ENCODE peak calls at places on chromosomes 13 and 19, in four cellular contexts. U is body of pancreas, V is K562, B is left lung. E is an unnamed sample.
A peak's percentile ranks its signal among the peaks of the same experiment; 100 is the strongest.

GRCh38 chr19:45340232-45340898 is at the start of gene KLC3:
- DNase-seq in U (peak; percentile 68), V (peak; percentile 96), B (peak; percentile 84), E (peak; percentile 47)

GRCh38 chr13:98752111-98752941 is at the start of gene SLC15A1:
- DNase-seq in U (peak; percentile 48), V (no peak), B (no peak), E (peak; percentile 35)

GRCh38 chr13:21328201-21328600 is 130.9 kb downstream of the ZDHHC20 start:
- DNase-seq in U (no peak), V (no peak), B (no peak), E (no peak)

GRCh38 chr13:108959254-108959653 is 329.8 kb downstream of the MYO16 start:
- DNase-seq in U (no peak), V (no peak), B (no peak), E (no peak)

GRCh38 chr13:29676941-29677452 is 81.5 kb upstream of the SLC7A1 start:
- DNase-seq in U (peak; percentile 28), V (no peak), B (no peak), E (no peak)

GRCh38 chr13:50629497-50629896 is 214.0 kb downstream of the DLEU7 start:
- DNase-seq in U (no peak), V (no peak), B (no peak), E (no peak)

GRCh38 chr13:49649244-49649962 is 21.1 kb downstream of the ARL11 start:
- DNase-seq in U (no peak), V (peak; percentile 28), B (no peak), E (no peak)

GRCh38 chr13:40496035-40496810 is 170.2 kb downstream of the FOXO1 start:
- DNase-seq in U (no peak), V (no peak), B (no peak), E (no peak)

GRCh38 chr13:26910754-26911465 is 150.3 kb upstream of the GPR12 start:
- DNase-seq in U (no peak), V (no peak), B (no peak), E (peak; percentile 4)
- H3K27ac ChIP-seq in U (no peak overlapping the region), V (no peak overlapping the region), B (no peak overlapping the region), E (no peak overlapping the region)

GRCh38 chr13:27924529-27925141 is 4.8 kb downstream of the PDX1 start:
- DNase-seq in U (no peak), V (no peak), B (no peak), E (no peak)
- H3K27me3 ChIP-seq in U (no peaks in the 10 kb centered on the region), V (peaks cover 62% of the 10 kb centered on the region), B (peaks cover 98% of the 10 kb centered on the region), E (peaks cover 100% of the 10 kb centered on the region)

DNA sequence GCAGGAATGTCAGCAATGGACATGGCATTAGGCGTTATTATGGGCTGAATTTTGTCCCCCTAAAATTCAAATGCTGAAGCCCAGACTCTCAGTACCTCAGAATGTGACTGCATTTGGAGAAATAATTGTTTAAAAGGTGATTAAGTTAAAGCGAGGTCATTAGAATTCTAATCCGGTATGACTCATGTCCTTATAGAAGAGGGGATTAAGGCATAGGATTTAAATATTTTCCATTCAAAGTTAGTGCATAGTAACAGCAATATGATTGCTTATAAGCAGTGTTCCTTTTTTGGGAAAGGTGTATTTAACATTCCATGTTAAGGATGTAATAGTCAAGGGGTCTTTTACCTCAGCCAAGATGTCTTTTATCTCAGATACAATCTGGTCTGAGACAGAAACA is 95.5 kb downstream of the NHLRC3 start:
- DNase-seq in U (no peak), V (no peak), B (no peak), E (no peak)
- TF ChIP-seq CTCF in U (no peak), V (no peak), B (no peak), E (no peak)

GRCh38 chr19:18294467-18294864 is 13.0 kb upstream of the JUND start:
- DNase-seq in U (peak; percentile 64), V (peak; percentile 31), B (peak; percentile 83), E (no peak)
- H3K27ac ChIP-seq in U (no peak overlapping the region), V (no peak overlapping the region), B (no peak overlapping the region), E (peak overlapping the region; percentile 93)

GRCh38 chr19:1525343-1525742 is 1.5 kb downstream of the PLK5 start:
- DNase-seq in U (no peak), V (no peak), B (peak; percentile 80), E (no peak)

GRCh38 chr19:1524972-1525325 is 1.1 kb downstream of the PLK5 start:
- DNase-seq in U (no peak), V (no peak), B (no peak), E (no peak)

GRCh38 chr19:1523412-1524205 is at the start of gene PLK5:
- DNase-seq in U (no peak), V (peak; percentile 73), B (no peak), E (no peak)

GRCh38 chr19:1522838-1523237 is 1.0 kb upstream of the PLK5 start:
- DNase-seq in U (no peak), V (no peak), B (no peak), E (no peak)

DNA sequence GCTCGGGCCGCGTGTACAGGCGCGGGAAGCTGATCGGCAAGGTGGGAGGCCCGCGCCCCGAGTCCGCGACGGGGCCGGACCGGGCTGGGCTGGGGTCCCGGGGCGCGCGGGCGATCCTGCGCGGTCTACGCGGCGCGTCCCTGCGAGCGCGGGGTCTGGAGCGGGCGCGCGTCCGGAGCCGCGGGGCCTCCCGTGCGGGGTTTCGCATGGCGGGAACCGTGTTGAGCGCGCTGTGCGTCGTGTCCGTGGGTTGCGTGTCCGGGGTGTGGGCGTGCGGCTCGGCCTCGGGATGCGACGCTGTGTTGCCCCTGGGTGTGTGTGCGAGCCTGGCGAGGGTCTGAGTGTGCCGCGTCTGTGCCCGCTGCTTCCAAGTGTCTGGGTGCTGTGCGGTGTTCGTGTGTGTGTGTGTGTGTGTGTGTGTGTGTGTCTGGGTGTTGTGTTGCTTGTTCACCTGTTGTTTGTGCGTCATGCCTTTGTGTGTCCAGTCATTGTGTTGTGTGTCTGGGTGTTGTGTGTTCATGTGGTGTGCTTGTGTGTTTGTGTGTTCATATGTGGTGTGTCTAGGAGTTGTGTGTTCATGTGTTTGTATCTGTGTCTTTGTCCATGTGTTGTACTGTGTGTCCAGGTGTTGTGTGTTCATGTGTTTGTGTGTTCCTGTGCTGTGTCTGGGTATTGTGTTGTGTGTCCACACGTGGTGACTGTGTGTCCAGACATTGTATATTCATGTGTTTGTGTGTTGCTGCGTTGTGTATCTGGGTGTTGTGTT is 512 bp downstream of the PLK5 start:
- DNase-seq in U (no peak), V (peak; percentile 58), B (no peak), E (no peak)
- H3K27me3 ChIP-seq in U (no peaks in the 10 kb centered on the region), V (peaks cover 33% of the 10 kb centered on the region), B (peaks cover 33% of the 10 kb centered on the region), E (peaks cover 9% of the 10 kb centered on the region)

DNA sequence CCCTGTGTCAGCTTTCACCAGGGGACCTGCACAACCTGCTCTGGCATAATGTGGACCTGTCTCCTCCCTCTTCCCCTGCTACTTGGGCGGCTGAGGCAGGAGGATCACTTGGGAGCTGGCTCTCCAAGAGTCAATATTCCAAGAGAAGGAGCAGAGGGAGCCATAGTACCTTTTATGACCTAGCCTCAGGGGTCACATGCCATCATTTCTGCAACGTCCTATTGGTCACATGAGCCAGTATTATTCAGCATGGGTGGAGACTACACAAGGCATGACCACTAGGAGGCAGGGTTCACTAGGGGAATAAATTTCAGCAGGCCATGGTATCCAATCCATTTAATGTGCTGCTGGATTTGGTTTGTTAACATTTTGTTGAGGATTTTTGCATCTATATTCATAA is 12.0 kb upstream of the SHFL start:
- DNase-seq in U (no peak), V (peak; percentile 80), B (no peak), E (peak; percentile 38)
- TF ChIP-seq CTCF in U (peak; percentile 13), V (peak; percentile 86), B (no peak), E (peak; percentile 58)

E was measured in WERI-Rb-1.